ENCODE peak calls at places on chromosomes 16 and 17, in seven cellular contexts. T, O, D, P, U, X and C are unnamed samples.

GRCh38 chr16:14501331-14502255 is 128.5 kb downstream of the PARN start:
- DNase-seq in T (peak), O (peak), D (peak), P (no peak), U (no peak), X (peak), C (peak)

GRCh38 chr17:49674507-49674906 is 3.4 kb downstream of the SPOP start:
- DNase-seq in T (no peak), O (no peak), D (no peak), P (no peak), U (no peak), X (no peak), C (no peak)

GRCh38 chr16:81796585-81797346 is 17.7 kb downstream of the PLCG2 start:
- DNase-seq in T (no peak), O (no peak), D (no peak), P (no peak), U (no peak), X (no peak), C (no peak)

GRCh38 chr16:4801051-4801961 is 1.1 kb downstream of the ROGDI start:
- DNase-seq in T (no peak), O (no peak), D (no peak), P (no peak), U (no peak), X (no peak), C (no peak)

GRCh38 chr17:76753061-76753961 is 15.4 kb downstream of the MFSD11 start:
- DNase-seq in T (no peak), O (no peak), D (no peak), P (no peak), U (peak), X (no peak), C (peak)

GRCh38 chr16:521381-522210 is 5.9 kb upstream of the CAPN15 start:
- DNase-seq in T (no peak), O (no peak), D (no peak), P (no peak), U (no peak), X (no peak), C (peak)

GRCh38 chr16:66416136-66416535 is 11.0 kb upstream of the BEAN1 start:
- DNase-seq in T (peak), O (no peak), D (no peak), P (no peak), U (no peak), X (no peak), C (no peak)

GRCh38 chr16:3138342-3138741 is 3.5 kb downstream of the ZNF213 start:
- DNase-seq in T (no peak), O (no peak), D (no peak), P (no peak), U (no peak), X (no peak), C (peak)

GRCh38 chr16:81189100-81189664 is 49.3 kb upstream of the BCO1 start:
- DNase-seq in T (no peak), O (no peak), D (no peak), P (no peak), U (no peak), X (peak), C (peak)

GRCh38 chr16:77273815-77274214 is 74.6 kb downstream of the SYCE1L start:
- DNase-seq in T (no peak), O (no peak), D (peak), P (no peak), U (no peak), X (no peak), C (no peak)

GRCh38 chr17:49388692-49389513 is 25.8 kb downstream of the PHB1 start:
- DNase-seq in T (peak), O (no peak), D (no peak), P (no peak), U (no peak), X (no peak), C (no peak)

GRCh38 chr16:11824362-11824761 is 27.0 kb downstream of the RSL1D1 start:
- DNase-seq in T (no peak), O (no peak), D (no peak), P (no peak), U (no peak), X (peak), C (no peak)

GRCh38 chr17:31197991-31198390 is 99.0 kb downstream of the OMG start:
- DNase-seq in T (peak), O (no peak), D (peak), P (no peak), U (no peak), X (no peak), C (no peak)

GRCh38 chr16:4634768-4635167 is 10.1 kb downstream of the MGRN1 start:
- DNase-seq in T (no peak), O (no peak), D (no peak), P (no peak), U (no peak), X (no peak), C (no peak)

GRCh38 chr17:79619196-79619595 is 8.3 kb upstream of the RBFOX3 start:
- DNase-seq in T (no peak), O (no peak), D (no peak), P (no peak), U (no peak), X (no peak), C (no peak)

GRCh38 chr16:58402796-58403195 is 10.5 kb downstream of the GINS3 start:
- DNase-seq in T (no peak), O (no peak), D (no peak), P (no peak), U (no peak), X (no peak), C (no peak)

GRCh38 chr16:80570106-80570478 is 29.3 kb downstream of the DYNLRB2 start:
- DNase-seq in T (peak), O (peak), D (peak), P (no peak), U (no peak), X (peak), C (no peak)

GRCh38 chr16:8885674-8886592 is 3.8 kb downstream of the LITAFD start:
- DNase-seq in T (peak), O (no peak), D (peak), P (no peak), U (no peak), X (peak), C (no peak)

GRCh38 chr17:59418732-59419166 is 87.3 kb downstream of the YPEL2 start:
- DNase-seq in T (no peak), O (no peak), D (no peak), P (no peak), U (no peak), X (no peak), C (no peak)

GRCh38 chr16:81729451-81729850 is 49.6 kb upstream of the PLCG2 start:
- DNase-seq in T (no peak), O (no peak), D (no peak), P (no peak), U (no peak), X (no peak), C (no peak)

GRCh38 chr16:85856585-85856984 is 42.4 kb upstream of the IRF8 start:
- DNase-seq in T (no peak), O (no peak), D (no peak), P (no peak), U (no peak), X (no peak), C (no peak)

GRCh38 chr17:80224683-80225082 is 4.5 kb downstream of the SLC26A11 start:
- DNase-seq in T (no peak), O (no peak), D (no peak), P (no peak), U (no peak), X (no peak), C (no peak)